ENCODE peak calls at places on chromosomes 13 and 19, in eight cellular contexts. One of them, this sample, is unnamed.

GRCh38 chr19:6248856-6249255 is 30.9 kb downstream of the MLLT1 start:
- DNase-seq in WTC11: no peak
- DNase-seq in body of pancreas: no peak
- DNase-seq in endothelial cell of umbilical vein: no peak
- DNase-seq in astrocyte of the spinal cord: no peak
- DNase-seq in foreskin fibroblast: no peak
- DNase-seq in omental fat pad: no peak
- DNase-seq in H9: no peak
- DNase-seq in this sample: no peak

GRCh38 chr13:73074101-73074500 is 15.3 kb downstream of the KLF5 start:
- DNase-seq in WTC11: no peak
- DNase-seq in body of pancreas: no peak
- DNase-seq in endothelial cell of umbilical vein: no peak
- DNase-seq in astrocyte of the spinal cord: no peak
- DNase-seq in foreskin fibroblast: no peak
- DNase-seq in omental fat pad: no peak
- DNase-seq in H9: no peak
- DNase-seq in this sample: no peak

GRCh38 chr13:59744747-59745394 is 418.9 kb downstream of the DIAPH3 start:
- DNase-seq in WTC11: no peak
- DNase-seq in body of pancreas: no peak
- DNase-seq in endothelial cell of umbilical vein: no peak
- DNase-seq in astrocyte of the spinal cord: peak; percentile 54
- DNase-seq in foreskin fibroblast: no peak
- DNase-seq in omental fat pad: no peak
- DNase-seq in H9: no peak
- DNase-seq in this sample: no peak

GRCh38 chr19:16067205-16067938 is 8.9 kb upstream of the TPM4 start:
- DNase-seq in WTC11: no peak
- DNase-seq in body of pancreas: no peak
- DNase-seq in endothelial cell of umbilical vein: peak; percentile 50
- DNase-seq in astrocyte of the spinal cord: peak; percentile 88
- DNase-seq in foreskin fibroblast: peak; percentile 61
- DNase-seq in omental fat pad: no peak
- DNase-seq in H9: no peak
- DNase-seq in this sample: no peak

GRCh38 chr13:24540236-24541126 is 27.9 kb upstream of the PARP4 start:
- DNase-seq in WTC11: peak; percentile 78
- DNase-seq in body of pancreas: no peak
- DNase-seq in endothelial cell of umbilical vein: peak; percentile 13
- DNase-seq in astrocyte of the spinal cord: no peak
- DNase-seq in foreskin fibroblast: peak; percentile 9
- DNase-seq in omental fat pad: no peak
- DNase-seq in H9: peak; percentile 82
- DNase-seq in this sample: no peak

GRCh38 chr13:26551255-26551654 is 6.2 kb upstream of the WASF3 start:
- DNase-seq in WTC11: no peak
- DNase-seq in body of pancreas: no peak
- DNase-seq in endothelial cell of umbilical vein: no peak
- DNase-seq in astrocyte of the spinal cord: no peak
- DNase-seq in foreskin fibroblast: peak; percentile 8
- DNase-seq in omental fat pad: no peak
- DNase-seq in H9: no peak
- DNase-seq in this sample: no peak

GRCh38 chr19:19909654-19910053 is 8.9 kb downstream of the ZNF93 start:
- DNase-seq in WTC11: no peak
- DNase-seq in body of pancreas: no peak
- DNase-seq in endothelial cell of umbilical vein: no peak
- DNase-seq in astrocyte of the spinal cord: no peak
- DNase-seq in foreskin fibroblast: no peak
- DNase-seq in omental fat pad: no peak
- DNase-seq in H9: no peak
- DNase-seq in this sample: no peak

GRCh38 chr19:6272411-6272791 is 7.4 kb downstream of the MLLT1 start:
- DNase-seq in WTC11: no peak
- DNase-seq in body of pancreas: no peak
- DNase-seq in endothelial cell of umbilical vein: no peak
- DNase-seq in astrocyte of the spinal cord: peak; percentile 29
- DNase-seq in foreskin fibroblast: no peak
- DNase-seq in omental fat pad: no peak
- DNase-seq in H9: no peak
- DNase-seq in this sample: no peak

GRCh38 chr19:51440846-51441409 is 17.3 kb downstream of the SIGLEC8 start:
- DNase-seq in WTC11: no peak
- DNase-seq in body of pancreas: no peak
- DNase-seq in endothelial cell of umbilical vein: no peak
- DNase-seq in astrocyte of the spinal cord: no peak
- DNase-seq in foreskin fibroblast: no peak
- DNase-seq in omental fat pad: no peak
- DNase-seq in H9: no peak
- DNase-seq in this sample: no peak

GRCh38 chr19:34351382-34351802 is 13.6 kb upstream of the GPI start:
- DNase-seq in WTC11: no peak
- DNase-seq in body of pancreas: no peak
- DNase-seq in endothelial cell of umbilical vein: no peak
- DNase-seq in astrocyte of the spinal cord: no peak
- DNase-seq in foreskin fibroblast: no peak
- DNase-seq in omental fat pad: no peak
- DNase-seq in H9: no peak
- DNase-seq in this sample: no peak

GRCh38 chr19:29378543-29379105 is 147.2 kb upstream of the VSTM2B start:
- DNase-seq in WTC11: no peak
- DNase-seq in body of pancreas: no peak
- DNase-seq in endothelial cell of umbilical vein: no peak
- DNase-seq in astrocyte of the spinal cord: no peak
- DNase-seq in foreskin fibroblast: no peak
- DNase-seq in omental fat pad: no peak
- DNase-seq in H9: peak; percentile 16
- DNase-seq in this sample: no peak

GRCh38 chr19:34345934-34346333 is 19.1 kb upstream of the GPI start:
- DNase-seq in WTC11: peak; percentile 89
- DNase-seq in body of pancreas: peak; percentile 74
- DNase-seq in endothelial cell of umbilical vein: peak; percentile 77
- DNase-seq in astrocyte of the spinal cord: peak; percentile 67
- DNase-seq in foreskin fibroblast: peak; percentile 88
- DNase-seq in omental fat pad: peak; percentile 57
- DNase-seq in H9: peak; percentile 85
- DNase-seq in this sample: no peak

GRCh38 chr13:71609271-71609670 is 257.7 kb downstream of the DACH1 start:
- DNase-seq in WTC11: no peak
- DNase-seq in body of pancreas: no peak
- DNase-seq in endothelial cell of umbilical vein: no peak
- DNase-seq in astrocyte of the spinal cord: no peak
- DNase-seq in foreskin fibroblast: no peak
- DNase-seq in omental fat pad: no peak
- DNase-seq in H9: no peak
- DNase-seq in this sample: no peak

GRCh38 chr19:50977626-50978025 is 6.1 kb downstream of the KLK7 start:
- DNase-seq in WTC11: no peak
- DNase-seq in body of pancreas: no peak
- DNase-seq in endothelial cell of umbilical vein: no peak
- DNase-seq in astrocyte of the spinal cord: no peak
- DNase-seq in foreskin fibroblast: no peak
- DNase-seq in omental fat pad: no peak
- DNase-seq in H9: no peak
- DNase-seq in this sample: no peak

GRCh38 chr13:28455580-28456194 is 39.2 kb downstream of the FLT1 start:
- DNase-seq in WTC11: no peak
- DNase-seq in body of pancreas: no peak
- DNase-seq in endothelial cell of umbilical vein: no peak
- DNase-seq in astrocyte of the spinal cord: no peak
- DNase-seq in foreskin fibroblast: no peak
- DNase-seq in omental fat pad: no peak
- DNase-seq in H9: no peak
- DNase-seq in this sample: no peak

GRCh38 chr13:95745752-95746151 is 68.8 kb downstream of the DNAJC3 start:
- DNase-seq in WTC11: no peak
- DNase-seq in body of pancreas: no peak
- DNase-seq in endothelial cell of umbilical vein: no peak
- DNase-seq in astrocyte of the spinal cord: no peak
- DNase-seq in foreskin fibroblast: no peak
- DNase-seq in omental fat pad: no peak
- DNase-seq in H9: no peak
- DNase-seq in this sample: no peak

GRCh38 chr13:38338089-38338488 is 11.6 kb upstream of the UFM1 start:
- DNase-seq in WTC11: no peak
- DNase-seq in body of pancreas: no peak
- DNase-seq in endothelial cell of umbilical vein: no peak
- DNase-seq in astrocyte of the spinal cord: no peak
- DNase-seq in foreskin fibroblast: no peak
- DNase-seq in omental fat pad: no peak
- DNase-seq in H9: no peak
- DNase-seq in this sample: no peak

DNA sequence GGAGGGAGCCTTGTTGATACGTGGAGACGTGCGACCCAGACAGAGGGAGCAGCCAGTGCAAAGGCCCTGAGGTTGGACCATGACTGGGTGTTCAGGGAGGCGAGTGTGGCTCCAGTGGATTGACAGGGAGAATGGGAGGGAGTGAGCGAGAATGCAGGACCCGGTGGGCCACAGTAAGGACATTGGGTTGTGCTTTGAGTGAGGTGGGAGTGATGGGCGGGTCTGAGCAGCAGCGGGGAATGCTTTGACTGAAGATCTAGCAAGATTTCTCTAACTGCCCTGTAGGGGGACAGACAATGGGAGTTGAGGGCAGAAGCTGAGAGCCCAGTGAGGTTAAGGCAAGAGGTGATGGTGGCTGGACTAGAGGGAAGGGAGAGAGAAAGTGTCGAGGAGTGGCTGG is 7.7 kb upstream of the NANOS2 start:
- DNase-seq in WTC11: peak; percentile 61
- DNase-seq in body of pancreas: no peak
- DNase-seq in endothelial cell of umbilical vein: no peak
- DNase-seq in astrocyte of the spinal cord: no peak
- DNase-seq in foreskin fibroblast: no peak
- DNase-seq in omental fat pad: no peak
- DNase-seq in H9: peak; percentile 84
- DNase-seq in this sample: no peak
- TF ChIP-seq CTCF in WTC11: peak; percentile 38
- TF ChIP-seq CTCF in body of pancreas: no peak
- TF ChIP-seq CTCF in endothelial cell of umbilical vein: peak; percentile 30
- TF ChIP-seq CTCF in astrocyte of the spinal cord: peak; percentile 26
- TF ChIP-seq CTCF in foreskin fibroblast: no peak
- TF ChIP-seq CTCF in omental fat pad: no peak
- TF ChIP-seq CTCF in H9: peak; percentile 68
- TF ChIP-seq CTCF in this sample: peak; percentile 18

DNA sequence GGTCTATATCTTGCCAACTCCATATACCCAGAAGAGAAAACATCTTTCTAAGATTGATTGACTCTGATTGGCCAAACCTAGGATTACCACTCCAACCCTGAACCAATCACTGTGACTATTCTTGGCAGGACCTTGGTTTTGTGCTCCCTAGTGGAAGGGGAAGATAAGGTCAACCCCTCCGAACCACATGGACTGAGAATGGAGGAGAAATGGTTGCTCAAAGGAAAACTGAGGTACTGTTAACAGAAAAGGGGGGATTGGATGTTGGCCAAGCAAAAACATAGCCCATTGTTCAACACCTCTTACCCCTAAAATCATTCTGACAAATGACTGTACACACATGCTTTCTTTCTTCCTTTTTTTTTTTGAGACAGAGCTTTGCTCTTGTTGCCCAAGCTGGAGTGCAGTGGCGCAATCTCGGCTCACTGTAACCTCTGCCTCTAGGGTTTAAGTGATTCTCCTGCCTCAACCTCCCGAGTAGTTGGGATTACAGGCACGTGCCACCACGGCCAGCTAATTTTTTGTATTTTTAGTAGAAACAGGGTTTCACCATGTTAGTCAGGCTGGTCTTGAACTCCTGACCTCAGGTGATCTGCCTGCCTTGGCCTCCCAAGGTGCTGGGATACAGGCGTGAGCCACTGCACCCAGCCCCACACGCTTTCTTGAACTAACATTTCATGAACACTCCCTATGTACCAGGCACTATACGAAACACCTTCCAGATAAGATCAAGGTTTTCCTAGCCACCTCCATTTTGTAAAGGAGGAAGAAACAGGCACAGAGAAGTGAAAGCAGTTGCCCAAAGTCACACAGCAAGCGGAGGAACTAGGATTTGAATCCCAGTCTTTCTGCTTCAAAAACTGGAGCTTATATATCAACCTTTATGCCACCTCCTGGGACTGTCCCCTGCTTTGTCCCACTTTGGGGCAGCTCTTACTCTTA is 6.5 kb downstream of the MEIOSIN start:
- DNase-seq in WTC11: no peak
- DNase-seq in body of pancreas: no peak
- DNase-seq in endothelial cell of umbilical vein: no peak
- DNase-seq in astrocyte of the spinal cord: no peak
- DNase-seq in foreskin fibroblast: no peak
- DNase-seq in omental fat pad: no peak
- DNase-seq in H9: no peak
- DNase-seq in this sample: no peak
- TF ChIP-seq CTCF in WTC11: no peak
- TF ChIP-seq CTCF in body of pancreas: no peak
- TF ChIP-seq CTCF in endothelial cell of umbilical vein: no peak
- TF ChIP-seq CTCF in astrocyte of the spinal cord: no peak
- TF ChIP-seq CTCF in foreskin fibroblast: no peak
- TF ChIP-seq CTCF in omental fat pad: no peak
- TF ChIP-seq CTCF in H9: no peak
- TF ChIP-seq CTCF in this sample: no peak

GRCh38 chr13:80251403-80251802 is 89.5 kb downstream of the SPRY2 start:
- DNase-seq in WTC11: no peak
- DNase-seq in body of pancreas: no peak
- DNase-seq in endothelial cell of umbilical vein: no peak
- DNase-seq in astrocyte of the spinal cord: peak; percentile 60
- DNase-seq in foreskin fibroblast: peak; percentile 83
- DNase-seq in omental fat pad: no peak
- DNase-seq in H9: no peak
- DNase-seq in this sample: no peak
- TF ChIP-seq CTCF in WTC11: no peak
- TF ChIP-seq CTCF in body of pancreas: no peak
- TF ChIP-seq CTCF in endothelial cell of umbilical vein: no peak
- TF ChIP-seq CTCF in astrocyte of the spinal cord: no peak
- TF ChIP-seq CTCF in foreskin fibroblast: no peak
- TF ChIP-seq CTCF in omental fat pad: no peak
- TF ChIP-seq CTCF in H9: peak; percentile 31
- TF ChIP-seq CTCF in this sample: no peak

DNA sequence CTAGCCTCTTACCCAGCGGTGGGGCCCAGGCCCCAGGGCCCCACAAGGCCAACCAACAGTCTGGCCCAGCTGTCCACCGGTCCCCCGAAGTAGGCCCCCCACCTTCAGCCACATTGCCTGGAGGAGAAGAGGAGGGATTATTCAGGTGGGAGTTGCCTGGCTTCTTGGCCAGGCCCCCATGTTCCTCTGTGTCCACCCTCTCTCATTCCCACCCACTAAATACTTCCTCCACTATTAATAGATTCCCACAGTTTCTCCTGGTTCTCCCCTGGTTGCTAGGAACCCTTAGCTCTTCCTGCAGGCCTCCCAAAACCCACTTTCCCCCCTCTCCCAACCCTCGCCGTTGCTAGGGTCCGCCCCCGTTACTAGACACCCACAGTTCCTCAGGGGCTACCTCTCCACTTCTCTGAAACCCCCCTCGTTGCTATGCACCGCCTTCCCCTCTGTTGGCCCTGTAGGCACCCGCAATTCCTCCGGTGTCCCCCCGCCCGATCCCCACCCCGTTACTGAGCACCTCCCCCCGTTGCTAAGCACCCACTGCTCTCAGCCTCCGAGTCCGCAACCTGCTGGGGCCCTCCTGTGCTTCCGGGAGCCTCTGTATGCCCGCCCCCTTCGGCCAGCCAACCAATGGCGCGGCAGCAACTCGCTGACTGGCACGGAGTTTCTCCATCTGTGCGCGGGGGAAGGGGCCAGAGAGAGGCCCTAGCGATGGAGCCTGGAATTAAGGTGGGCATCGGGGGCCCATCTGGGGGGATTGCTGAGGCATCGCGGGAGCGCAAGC is 2.0 kb downstream of the COQ8B start:
- DNase-seq in WTC11: peak; percentile 96
- DNase-seq in body of pancreas: peak; percentile 93
- DNase-seq in endothelial cell of umbilical vein: peak; percentile 92
- DNase-seq in astrocyte of the spinal cord: peak; percentile 95
- DNase-seq in foreskin fibroblast: peak; percentile 96
- DNase-seq in omental fat pad: peak; percentile 88
- DNase-seq in H9: peak; percentile 96
- DNase-seq in this sample: peak; percentile 96
- TF ChIP-seq CTCF in WTC11: no peak
- TF ChIP-seq CTCF in body of pancreas: no peak
- TF ChIP-seq CTCF in endothelial cell of umbilical vein: no peak
- TF ChIP-seq CTCF in astrocyte of the spinal cord: peak; percentile 3
- TF ChIP-seq CTCF in foreskin fibroblast: no peak
- TF ChIP-seq CTCF in omental fat pad: no peak
- TF ChIP-seq CTCF in H9: no peak
- TF ChIP-seq CTCF in this sample: no peak